ENCODE peak calls at places on chromosomes 6 and 20, in five cellular contexts. Q is HFF-Myc, F is uterus, H is AG04450, K is fibroblast of mammary gland. G is an unnamed sample.

GRCh38 chr20:38109657-38110524 is 55.2 kb downstream of the TGM2 start:
- DNase-seq in F (peak; percentile 82), Q (peak; percentile 72), H (no peak), K (peak; percentile 99), G (peak; percentile 70)

GRCh38 chr6:98581725-98582124 is 252.6 kb upstream of the POU3F2 start:
- DNase-seq in K (no peak), Q (no peak), F (no peak), H (no peak), G (no peak)

GRCh38 chr20:38604873-38605303 is 3.3 kb downstream of the ARHGAP40 start:
- DNase-seq in F (no peak), H (no peak), K (peak; percentile 44), Q (peak; percentile 6), G (peak; percentile 76)

GRCh38 chr20:9889270-9889981 is 50.5 kb upstream of the PAK5 start:
- DNase-seq in Q (no peak), K (no peak), F (no peak), H (no peak), G (no peak)

GRCh38 chr6:25464225-25464624 is 185.1 kb downstream of the CARMIL1 start:
- DNase-seq in K (no peak), H (no peak), F (no peak), Q (no peak), G (no peak)

GRCh38 chr20:8972963-8973362 is 95.9 kb upstream of the PLCB4 start:
- DNase-seq in H (no peak), Q (no peak), F (no peak), K (no peak), G (no peak)

GRCh38 chr6:51398064-51398740 is 579.5 kb downstream of the TFAP2B start:
- DNase-seq in Q (no peak), H (no peak), K (no peak), F (no peak), G (no peak)

GRCh38 chr6:33929575-33930288 is 125.9 kb upstream of the MLN start:
- DNase-seq in Q (no peak), H (no peak), K (no peak), F (no peak), G (no peak)

GRCh38 chr6:84094050-84094435 is 60.5 kb downstream of the MRAP2 start:
- DNase-seq in Q (no peak), K (peak; percentile 63), F (no peak), H (no peak), G (no peak)

GRCh38 chr6:11865926-11866325 is 87.3 kb upstream of the ADTRP start:
- DNase-seq in Q (no peak), F (no peak), K (peak; percentile 57), H (no peak), G (no peak)

GRCh38 chr20:37992802-37993538 is 40.3 kb downstream of the TTI1 start:
- DNase-seq in Q (peak; percentile 80), H (peak; percentile 33), K (peak; percentile 86), F (no peak), G (no peak)

GRCh38 chr6:43974643-43975235 is 152.5 kb downstream of the MRPL14 start:
- DNase-seq in Q (no peak), K (no peak), H (no peak), F (no peak), G (no peak)

GRCh38 chr20:926646-927045 is 10.5 kb upstream of the ANGPT4 start:
- DNase-seq in F (no peak), Q (no peak), K (no peak), H (no peak), G (no peak)

GRCh38 chr20:48728042-48728837 is 99.6 kb downstream of the PREX1 start:
- DNase-seq in K (no peak), Q (no peak), F (no peak), H (no peak), G (no peak)

GRCh38 chr6:151211075-151211474 is 28.7 kb upstream of the AKAP12 start:
- DNase-seq in K (no peak), H (no peak), F (no peak), Q (no peak), G (no peak)

GRCh38 chr6:130513770-130514169 is 148.0 kb downstream of the TMEM200A start:
- DNase-seq in K (peak; percentile 60), F (no peak), Q (peak; percentile 37), H (no peak), G (peak; percentile 82)

GRCh38 chr20:53911301-53911700 is 159.1 kb downstream of the BCAS1 start:
- DNase-seq in Q (no peak), H (no peak), F (no peak), K (no peak), G (no peak)

GRCh38 chr20:58106143-58106750 is 122.2 kb downstream of the ANKRD60 start:
- DNase-seq in F (no peak), K (no peak), Q (no peak), H (no peak), G (no peak)

GRCh38 chr6:35427851-35428321 is 24.3 kb upstream of the FANCE start:
- DNase-seq in H (peak; percentile 81), F (no peak), K (peak; percentile 84), Q (no peak), G (no peak)

GRCh38 chr6:85191656-85192055 is 258.2 kb upstream of the NT5E start:
- DNase-seq in K (peak; percentile 17), F (no peak), H (no peak), Q (no peak), G (no peak)

GRCh38 chr6:583116-583515 is 73.8 kb downstream of the HUS1B start:
- DNase-seq in K (no peak), Q (no peak), F (no peak), H (no peak), G (no peak)

GRCh38 chr6:154481541-154482013 is 28.9 kb downstream of the CNKSR3 start:
- DNase-seq in Q (no peak), H (no peak), K (no peak), F (no peak), G (no peak)

GRCh38 chr6:71529769-71530168 is 241.2 kb downstream of the OGFRL1 start:
- DNase-seq in K (no peak), F (no peak), Q (no peak), H (no peak), G (no peak)

GRCh38 chr6:139784222-139784769 is 409.8 kb upstream of the CITED2 start:
- DNase-seq in K (peak; percentile 10), Q (no peak), F (no peak), H (no peak), G (no peak)

GRCh38 chr20:62902926-62903615 is 23.2 kb downstream of the DIDO1 start:
- DNase-seq in K (peak; percentile 41), F (no peak), Q (no peak), H (peak; percentile 57), G (no peak)

GRCh38 chr6:24257282-24257681 is 100.6 kb downstream of the DCDC2 start:
- DNase-seq in H (no peak), Q (no peak), F (no peak), K (no peak), G (no peak)

GRCh38 chr6:89139509-89140346 is 6.1 kb upstream of the PM20D2 start:
- DNase-seq in K (no peak), Q (no peak), H (no peak), F (no peak), G (no peak)

DNA sequence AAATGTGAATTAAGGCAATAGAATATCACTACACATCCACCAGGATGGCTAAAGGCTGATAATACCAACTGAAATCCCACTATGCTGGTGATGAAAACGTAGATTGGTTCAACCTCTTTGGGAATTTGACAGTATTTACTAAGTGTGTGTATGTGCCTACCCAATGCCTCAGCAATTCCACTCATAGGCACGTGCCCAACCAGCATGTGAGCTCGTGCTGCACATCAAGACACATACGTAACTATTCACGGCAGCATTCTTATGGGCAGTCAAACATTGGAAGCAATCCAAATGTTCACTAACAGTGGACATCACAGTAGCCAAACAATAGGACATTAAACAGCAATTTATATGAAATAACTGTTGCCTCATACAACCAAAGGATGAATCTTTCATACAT is 15.7 kb upstream of the AFDN start:
- DNase-seq in Q (no peak), K (no peak), H (no peak), F (no peak), G (no peak)
- TF ChIP-seq CTCF in Q (no peak), K (no peak), H (no peak), F (no peak), G (no peak)

DNA sequence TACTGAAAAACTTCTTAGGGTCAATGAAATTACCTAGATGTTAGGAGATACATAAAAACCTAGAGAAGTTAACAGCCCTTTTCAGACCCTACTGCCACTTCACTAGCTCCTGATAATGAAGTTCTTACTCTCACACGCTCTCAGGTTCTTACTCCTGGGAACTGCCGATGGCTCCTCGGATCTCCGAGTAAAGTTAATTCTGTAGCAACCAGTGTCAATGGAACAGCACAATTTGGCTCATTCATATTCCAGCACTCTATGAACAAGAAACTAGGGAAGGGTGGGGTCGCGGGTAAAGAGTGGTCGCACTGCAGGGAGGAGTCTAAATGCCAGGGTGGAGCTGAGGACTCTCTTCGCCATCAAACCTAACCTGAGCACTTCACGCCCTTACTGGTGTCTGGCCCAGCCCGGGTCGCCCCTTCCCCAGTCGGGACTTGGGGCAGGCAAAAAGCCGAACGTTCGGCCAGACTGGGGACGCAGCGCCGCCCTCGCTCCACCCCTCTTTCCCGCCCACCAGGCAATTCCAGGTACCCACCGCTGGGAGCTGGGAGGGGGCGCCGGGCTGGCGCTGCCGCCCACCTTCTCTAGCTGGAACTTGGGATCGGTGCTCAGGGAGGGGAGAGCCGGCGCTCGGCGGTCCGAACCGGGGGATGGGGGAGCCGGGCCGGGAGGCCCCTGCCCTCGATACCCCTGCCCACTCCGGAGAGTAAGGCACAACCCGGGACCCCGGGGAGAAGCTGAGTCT is 744 bp downstream of the RAB23 start:
- DNase-seq in H (no peak), Q (no peak), F (peak; percentile 74), K (peak; percentile 63), G (no peak)
- TF ChIP-seq CTCF in H (peak; percentile 48), Q (no peak), F (peak; percentile 73), K (no peak), G (peak; percentile 49)

DNA sequence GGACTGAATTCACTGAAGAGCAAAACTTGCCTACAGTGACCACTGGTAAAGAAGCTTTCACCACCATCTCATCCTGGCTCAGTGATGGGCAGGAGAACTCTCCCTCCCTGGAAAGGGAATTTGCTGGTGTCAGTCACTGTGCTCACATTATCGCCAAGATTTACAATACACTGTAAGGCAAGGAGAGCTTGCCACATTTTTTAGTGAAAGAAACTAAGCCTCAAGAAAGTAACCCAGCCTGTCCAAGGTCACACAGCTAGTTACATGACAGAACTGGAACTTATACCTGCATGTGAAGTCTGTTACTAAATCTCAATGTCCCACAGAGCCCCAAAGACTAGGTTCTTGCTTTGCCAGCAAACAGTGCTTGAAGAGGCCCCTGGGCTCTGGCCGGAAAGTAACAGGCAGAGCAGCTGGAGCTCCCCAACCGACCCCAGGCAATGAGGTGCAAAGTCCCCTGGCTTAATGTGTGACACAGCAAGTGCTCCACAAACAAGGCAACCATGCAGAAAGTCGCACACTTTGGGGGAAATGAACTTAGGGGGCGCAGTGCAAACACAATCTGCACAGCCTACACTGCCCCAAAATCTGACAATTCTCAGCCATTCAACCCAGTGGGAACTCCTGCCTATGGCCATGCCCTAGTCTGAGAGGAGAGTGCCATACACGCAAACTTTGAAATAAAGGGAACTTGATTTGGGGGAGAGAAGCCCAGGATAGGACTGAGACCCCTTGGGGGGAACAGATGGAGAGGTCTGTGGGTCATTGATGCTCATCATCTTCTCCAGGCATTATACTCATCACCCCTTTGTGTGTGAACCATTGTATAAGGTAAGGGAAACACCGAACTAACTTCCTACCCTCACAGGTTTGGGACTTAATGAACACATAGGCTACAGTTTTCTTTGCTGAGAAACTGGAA is 1.9 kb downstream of the BCL2L1 start:
- DNase-seq in Q (no peak), K (no peak), F (no peak), H (no peak), G (no peak)
- TF ChIP-seq CTCF in Q (no peak), K (no peak), F (no peak), H (no peak), G (no peak)

DNA sequence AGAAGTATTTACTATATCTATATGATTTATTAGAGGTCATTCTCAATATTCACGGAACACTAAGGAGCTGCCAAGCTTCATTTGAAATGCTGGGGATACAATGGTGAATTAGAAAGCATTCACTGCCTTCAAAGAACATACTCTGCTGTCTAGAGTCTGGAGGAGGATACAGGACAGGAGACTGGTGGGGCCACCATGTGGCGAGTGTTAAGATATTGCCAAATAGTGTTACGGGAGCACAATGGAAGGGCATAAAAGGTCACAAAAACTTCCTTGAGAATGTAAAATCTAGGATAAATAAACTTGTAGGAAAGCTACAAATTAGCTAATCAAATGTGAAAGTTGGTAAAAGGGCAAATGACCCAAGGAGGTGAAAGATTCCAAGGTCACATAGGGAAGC is 271.7 kb downstream of the RFPL4B start:
- DNase-seq in H (no peak), K (peak; percentile 14), F (no peak), Q (no peak), G (no peak)
- TF ChIP-seq CTCF in H (no peak), K (no peak), F (no peak), Q (peak; percentile 10), G (peak; percentile 17)